ENCODE peak calls at places on chromosomes 16 and 17, in five cellular contexts. K, G, E, F and S are unnamed samples.

GRCh38 chr16:86926146-86926545 is 347.8 kb downstream of the FOXL1 start:
- DNase-seq in E (no peak), G (no peak), F (no peak), K (no peak), S (no peak)

GRCh38 chr16:28572659-28573510 is 19.2 kb downstream of the SGF29 start:
- DNase-seq in F (peak), G (no peak), K (peak), E (peak), S (no peak)

GRCh38 chr17:56096026-56096807 is 57.1 kb upstream of the ANKFN1 start:
- DNase-seq in K (peak), F (no peak), E (peak), G (peak), S (no peak)

GRCh38 chr17:35170968-35171771 is 23.0 kb downstream of the SLC35G3 start:
- DNase-seq in G (peak), K (peak), F (peak), E (peak), S (no peak)

GRCh38 chr16:785563-786535 is 2.3 kb downstream of the RPUSD1 start:
- DNase-seq in K (peak), G (peak), F (peak), E (peak), S (no peak)

GRCh38 chr17:7179317-7180254 is at the start of gene ASGR1:
- DNase-seq in E (no peak), G (no peak), K (no peak), F (no peak), S (no peak)

GRCh38 chr16:58028541-58029070 is 3.1 kb downstream of the MMP15 start:
- DNase-seq in F (no peak), G (no peak), K (no peak), E (no peak), S (no peak)

GRCh38 chr16:8572919-8573724 is 17.2 kb downstream of the TMEM114 start:
- DNase-seq in F (no peak), G (peak), K (peak), E (peak), S (no peak)

GRCh38 chr17:57463103-57463885 is 207.0 kb downstream of the MSI2 start:
- DNase-seq in G (peak), F (no peak), E (peak), K (peak), S (peak)

GRCh38 chr16:57628008-57628781 is at the start of gene ADGRG1:
- DNase-seq in E (peak), K (peak), F (peak), G (peak), S (peak)

DNA sequence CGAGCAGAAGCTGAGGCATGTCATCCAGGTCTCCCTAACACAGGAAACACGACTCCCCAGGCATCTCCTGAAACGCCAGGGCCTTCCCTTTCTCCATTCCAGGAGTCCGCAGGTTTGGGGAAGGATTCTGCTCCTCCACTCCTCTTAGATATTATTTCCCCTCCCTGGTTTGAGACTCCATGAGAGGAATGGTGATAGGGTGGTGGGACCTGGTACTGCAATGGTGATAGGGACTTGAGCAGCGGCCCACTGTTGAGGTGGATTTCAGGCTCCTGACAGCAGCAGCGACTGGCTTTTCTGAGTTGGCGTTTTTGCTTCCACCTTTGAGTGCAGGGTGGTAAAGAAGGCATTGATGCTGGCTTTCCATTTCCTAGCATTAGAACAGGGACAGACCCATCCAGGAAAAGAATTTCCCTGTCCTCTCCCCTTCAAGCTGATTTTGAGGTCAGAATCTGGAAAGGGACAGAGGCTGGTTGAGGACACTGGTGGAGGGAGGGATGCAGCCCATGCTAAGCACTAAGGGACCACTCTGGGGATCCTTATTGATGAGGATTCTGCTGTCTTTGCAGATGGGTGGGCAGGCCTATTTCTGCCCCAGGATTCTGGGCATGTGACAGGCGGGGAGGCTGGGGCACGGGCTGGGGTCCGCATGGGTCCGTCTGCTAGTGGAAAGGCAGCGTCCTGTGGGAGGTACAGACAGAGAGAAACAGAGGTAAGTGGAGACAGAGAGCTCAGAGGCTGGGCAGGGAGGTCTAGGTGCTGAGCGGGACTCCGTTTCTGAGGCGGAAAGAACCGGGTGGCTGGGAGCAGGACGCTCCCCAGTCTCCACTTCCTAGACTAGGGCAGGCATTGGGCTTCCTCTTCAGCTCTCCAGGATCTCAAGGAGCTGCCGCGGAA is 1.3 kb upstream of the TBX4 start:
- DNase-seq in G (no peak), K (no peak), F (no peak), E (no peak), S (no peak)
- TF ChIP-seq CTCF in G (no peak), K (no peak), F (no peak), E (no peak), S (no peak)

GRCh38 chr17:79109584-79109983 is 35.0 kb downstream of the ENGASE start:
- DNase-seq in F (no peak), K (no peak), E (no peak), G (no peak), S (no peak)
- TF ChIP-seq CTCF in F (no peak), K (peak), E (no peak), G (peak), S (no peak)

GRCh38 chr17:62727916-62728672 is 80.0 kb downstream of the MARCHF10 start:
- DNase-seq in G (no peak), K (no peak), E (no peak), F (no peak), S (no peak)
- TF ChIP-seq CTCF in G (no peak), K (no peak), E (no peak), F (no peak), S (no peak)

GRCh38 chr17:4159761-4160160 is 16.8 kb downstream of the CYB5D2 start:
- DNase-seq in F (no peak), G (no peak), E (no peak), K (no peak), S (no peak)

GRCh38 chr17:4161560-4162221 is 18.7 kb downstream of the CYB5D2 start:
- DNase-seq in K (peak), G (no peak), E (no peak), F (no peak), S (no peak)

GRCh38 chr17:4162366-4162765 is 19.4 kb downstream of the CYB5D2 start:
- DNase-seq in G (no peak), F (no peak), K (no peak), E (no peak), S (no peak)

GRCh38 chr17:4160294-4160859 is 17.4 kb downstream of the CYB5D2 start:
- DNase-seq in F (no peak), K (no peak), G (no peak), E (no peak), S (no peak)

DNA sequence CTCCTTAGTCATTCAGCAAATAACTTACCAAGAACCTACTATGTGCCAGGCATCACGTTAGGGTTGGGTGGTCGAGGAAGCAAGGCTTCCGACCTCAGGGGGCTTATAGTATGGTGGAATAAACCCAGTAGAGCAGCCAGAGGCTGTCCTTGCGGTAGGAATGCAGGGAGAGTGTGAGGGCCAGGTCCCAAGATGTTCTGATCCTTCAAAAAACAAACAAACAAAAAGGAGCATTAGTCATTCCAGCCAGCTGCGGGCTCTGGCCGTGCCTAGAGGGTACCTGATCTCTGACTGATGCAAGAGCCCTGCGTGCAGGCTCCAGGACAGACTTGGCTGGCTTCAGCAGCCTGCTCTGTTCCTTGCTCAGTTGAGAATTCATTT is 18.2 kb downstream of the CYB5D2 start:
- DNase-seq in E (peak), G (peak), K (peak), F (peak), S (peak)
- TF ChIP-seq CTCF in E (peak), G (peak), K (peak), F (no peak), S (peak)

GRCh38 chr17:47219621-47220475 is 10.7 kb downstream of the MYL4 start:
- DNase-seq in E (no peak), F (no peak), K (no peak), G (no peak), S (no peak)
- TF ChIP-seq CTCF in E (no peak), F (no peak), K (no peak), G (no peak), S (no peak)

DNA sequence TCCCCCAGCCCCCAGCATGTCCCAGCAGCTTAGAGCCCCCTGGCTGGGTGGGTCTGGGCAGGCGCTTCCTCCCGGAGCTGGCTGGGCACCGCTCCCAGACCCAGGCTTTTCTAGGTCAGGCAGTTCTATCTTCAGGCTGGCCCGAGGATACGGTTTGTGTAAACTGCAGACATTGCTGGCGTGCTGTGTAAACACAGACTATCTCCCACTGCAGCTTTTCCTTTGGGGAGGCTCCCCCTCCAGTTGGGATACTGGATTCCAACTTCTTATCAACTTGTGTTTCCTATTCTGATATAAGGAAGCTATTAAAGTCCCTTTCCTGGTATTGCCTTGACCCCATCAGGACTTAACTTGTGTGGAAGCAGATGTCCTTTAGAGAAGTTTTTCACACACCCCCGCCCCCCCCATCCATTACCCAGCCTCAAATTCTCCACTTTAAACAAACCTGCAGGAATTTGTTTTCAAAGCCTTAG is 18.3 kb upstream of the GNA13 start:
- DNase-seq in K (no peak), G (no peak), F (no peak), E (peak), S (no peak)
- TF ChIP-seq CTCF in K (no peak), G (no peak), F (no peak), E (no peak), S (no peak)